ENCODE peak calls at places on chromosomes 7 and 10, in six cellular contexts. C, Y, I, F, Z and L are unnamed samples.

GRCh38 chr7:99127636-99128035 is 16.3 kb downstream of the SMURF1 start:
- DNase-seq in C (no peak), Y (no peak), I (peak), F (peak), Z (peak), L (no peak)

GRCh38 chr10:72080042-72081035 is 8.0 kb downstream of the SPOCK2 start:
- DNase-seq in C (no peak), Y (no peak), I (no peak), F (no peak), Z (no peak), L (peak)

GRCh38 chr7:105037319-105037718 is 23.3 kb downstream of the KMT2E start:
- DNase-seq in C (no peak), Y (no peak), I (no peak), F (no peak), Z (no peak), L (no peak)

GRCh38 chr10:49508249-49508648 is 30.7 kb downstream of the ERCC6 start:
- DNase-seq in C (peak), Y (no peak), I (no peak), F (no peak), Z (no peak), L (peak)

GRCh38 chr10:3126741-3127342 is 45.7 kb downstream of the PITRM1 start:
- DNase-seq in C (no peak), Y (peak), I (no peak), F (no peak), Z (no peak), L (peak)

GRCh38 chr7:101628522-101628921 is 574 bp downstream of the MYL10 start:
- DNase-seq in C (no peak), Y (no peak), I (no peak), F (no peak), Z (no peak), L (no peak)

GRCh38 chr10:46077141-46077554 is 31.1 kb upstream of the MSMB start:
- DNase-seq in C (no peak), Y (no peak), I (no peak), F (no peak), Z (peak), L (no peak)

GRCh38 chr7:135369405-135369804 is 135.8 kb downstream of the STRA8 start:
- DNase-seq in C (no peak), Y (no peak), I (no peak), F (no peak), Z (no peak), L (no peak)

GRCh38 chr10:120451968-120452367 is 5.1 kb upstream of the PLPP4 start:
- DNase-seq in C (no peak), Y (no peak), I (no peak), F (no peak), Z (no peak), L (no peak)

GRCh38 chr7:158110661-158111555 is 476.7 kb downstream of the PTPRN2 start:
- DNase-seq in C (no peak), Y (peak), I (no peak), F (no peak), Z (no peak), L (peak)

GRCh38 chr10:80324891-80325364 is 31.6 kb downstream of the DYDC1 start:
- DNase-seq in C (no peak), Y (no peak), I (no peak), F (no peak), Z (no peak), L (no peak)

GRCh38 chr10:68871731-68872342 is 29.3 kb upstream of the DDX50 start:
- DNase-seq in C (no peak), Y (peak), I (peak), F (no peak), Z (peak), L (no peak)

GRCh38 chr10:102782698-102783540 is 39.2 kb downstream of the WBP1L start:
- DNase-seq in C (no peak), Y (no peak), I (peak), F (peak), Z (peak), L (peak)

GRCh38 chr10:79929409-79929904 is 19.4 kb downstream of the SFTPD start:
- DNase-seq in C (peak), Y (peak), I (peak), F (peak), Z (peak), L (peak)

GRCh38 chr7:128236924-128237586 is 4.0 kb upstream of the LEP start:
- DNase-seq in C (peak), Y (no peak), I (peak), F (peak), Z (peak), L (peak)

GRCh38 chr10:132404911-132405462 is 8.0 kb downstream of the PWWP2B start:
- DNase-seq in C (no peak), Y (peak), I (no peak), F (no peak), Z (no peak), L (no peak)

GRCh38 chr10:28403090-28403489 is 100.2 kb upstream of the MPP7 start:
- DNase-seq in C (no peak), Y (no peak), I (peak), F (no peak), Z (no peak), L (no peak)

GRCh38 chr10:121459765-121460453 is 138.3 kb downstream of the FGFR2 start:
- DNase-seq in C (no peak), Y (no peak), I (peak), F (no peak), Z (no peak), L (no peak)

GRCh38 chr7:64849250-64849923 is 53.7 kb upstream of the ZNF273 start:
- DNase-seq in C (no peak), Y (no peak), I (peak), F (peak), Z (peak), L (peak)

GRCh38 chr10:97889461-97890265 is 40.0 kb downstream of the GOLGA7B start:
- DNase-seq in C (no peak), Y (no peak), I (peak), F (no peak), Z (peak), L (no peak)

GRCh38 chr10:85720931-85721330 is 645.7 kb downstream of the GRID1 start:
- DNase-seq in C (no peak), Y (no peak), I (no peak), F (no peak), Z (no peak), L (no peak)

GRCh38 chr7:108307246-108307982 is 148.8 kb downstream of the NRCAM start:
- DNase-seq in C (no peak), Y (no peak), I (no peak), F (no peak), Z (no peak), L (no peak)

GRCh38 chr7:1532456-1533254 is 2.2 kb downstream of the MAFK start:
- DNase-seq in C (peak), Y (no peak), I (peak), F (peak), Z (peak), L (peak)

GRCh38 chr7:80135306-80136104 is 874 bp downstream of the GNAI1 start:
- DNase-seq in C (peak), Y (peak), I (peak), F (peak), Z (peak), L (peak)

GRCh38 chr10:8063935-8064334 is 9.4 kb downstream of the GATA3 start:
- DNase-seq in C (no peak), Y (no peak), I (no peak), F (no peak), Z (no peak), L (no peak)

GRCh38 chr10:122503004-122503403 is 41.7 kb downstream of the HTRA1 start:
- DNase-seq in C (no peak), Y (no peak), I (no peak), F (no peak), Z (no peak), L (no peak)

GRCh38 chr10:1399431-1400120 is 337.7 kb downstream of the ADARB2 start:
- DNase-seq in C (no peak), Y (no peak), I (no peak), F (no peak), Z (no peak), L (no peak)

GRCh38 chr10:129023057-129023456 is 444.0 kb upstream of the MGMT start:
- DNase-seq in C (no peak), Y (no peak), I (no peak), F (no peak), Z (no peak), L (no peak)

GRCh38 chr7:5452937-5453540 is 29.4 kb upstream of the TNRC18 start:
- DNase-seq in C (no peak), Y (peak), I (peak), F (peak), Z (peak), L (no peak)

GRCh38 chr7:130959743-130960207 is 225.8 kb upstream of the KLF14 start:
- DNase-seq in C (peak), Y (no peak), I (peak), F (peak), Z (peak), L (peak)

GRCh38 chr10:1550291-1550595 is 187.1 kb downstream of the ADARB2 start:
- DNase-seq in C (no peak), Y (no peak), I (no peak), F (no peak), Z (no peak), L (no peak)

GRCh38 chr10:72250666-72251065 is 23.1 kb upstream of the DDIT4 start:
- DNase-seq in C (no peak), Y (no peak), I (peak), F (peak), Z (peak), L (no peak)

GRCh38 chr7:45067582-45067981 is 21.2 kb downstream of the NACAD start:
- DNase-seq in C (no peak), Y (no peak), I (no peak), F (no peak), Z (no peak), L (no peak)

GRCh38 chr10:97279121-97279815 is 13.2 kb downstream of the ARHGAP19 start:
- DNase-seq in C (no peak), Y (no peak), I (peak), F (no peak), Z (peak), L (no peak)

GRCh38 chr7:120867932-120868331 is 10.0 kb upstream of the TSPAN12 start:
- DNase-seq in C (no peak), Y (no peak), I (peak), F (no peak), Z (peak), L (no peak)

GRCh38 chr7:127582361-127582760 is 3.0 kb downstream of the GCC1 start:
- DNase-seq in C (no peak), Y (no peak), I (no peak), F (no peak), Z (no peak), L (no peak)

GRCh38 chr7:25073451-25073850 is 51.6 kb downstream of the CYCS start:
- DNase-seq in C (no peak), Y (no peak), I (peak), F (peak), Z (peak), L (no peak)

GRCh38 chr10:90175161-90175681 is 473.8 kb downstream of the KIF20B start:
- DNase-seq in C (no peak), Y (no peak), I (no peak), F (no peak), Z (no peak), L (no peak)